ENCODE peak calls at places on chromosomes 7 and 10, in seven cellular contexts. Y is GM13976, Q is sigmoid colon, D is GM23248, K is GDM1, B is neuronal stem cell, L is nephron progenitor cell. A is an unnamed sample.

GRCh38 chr10:71999360-72000072 is 35.3 kb downstream of the CHST3 start:
- DNase-seq in L (peak), D (peak), Q (peak), Y (no peak), B (no peak), K (no peak), A (no peak)

GRCh38 chr7:66682350-66683093 is 53.8 kb downstream of the KCTD7 start:
- DNase-seq in B (no peak), Y (peak), D (peak), L (no peak), K (no peak), Q (peak), A (no peak)

GRCh38 chr10:100014129-100014762 is 4.5 kb upstream of the DNMBP start:
- DNase-seq in B (no peak), K (no peak), D (no peak), L (no peak), Y (peak), Q (no peak), A (peak)

GRCh38 chr7:27165655-27166474 is 528 bp upstream of the HOXA9 start:
- DNase-seq in Y (no peak), K (no peak), L (peak), Q (peak), B (no peak), D (peak), A (no peak)

GRCh38 chr7:34096135-34096775 is 190.9 kb downstream of the BMPER start:
- DNase-seq in K (no peak), Q (peak), D (peak), L (peak), B (no peak), Y (no peak), A (no peak)

GRCh38 chr7:83677180-83677866 is 28.4 kb upstream of the SEMA3E start:
- DNase-seq in D (peak), Y (no peak), B (no peak), Q (no peak), K (no peak), L (no peak), A (peak)

GRCh38 chr10:124377101-124377500 is 41.6 kb downstream of the OAT start:
- DNase-seq in Q (peak), D (no peak), B (no peak), L (no peak), K (no peak), Y (no peak), A (no peak)

GRCh38 chr10:84329094-84329611 is 764 bp downstream of the CCSER2 start:
- DNase-seq in L (peak), Y (peak), K (no peak), Q (no peak), D (peak), B (peak), A (peak)

GRCh38 chr10:13633689-13634088 is 46.9 kb downstream of the PRPF18 start:
- DNase-seq in Y (no peak), D (no peak), K (no peak), L (no peak), Q (peak), B (no peak), A (no peak)

GRCh38 chr10:73839276-73839966 is 28.0 kb upstream of the NDST2 start:
- DNase-seq in Y (no peak), B (no peak), Q (no peak), D (no peak), K (no peak), L (no peak), A (no peak)